ENCODE peak calls at places on chromosomes 11 and 22, in five cellular contexts. One of them, this sample, is unnamed. For H3K4me1, the result is how much of the 10 kb centered on the place peaks cover.

GRCh38 chr11:105588001-105588400 is 21.9 kb upstream of the GRIA4 start:
- DNase-seq in GM23248: peak
- DNase-seq in mammary epithelial cell: peak
- DNase-seq in IMR-90: peak
- DNase-seq in mesenchymal stem cell: peak
- DNase-seq in this sample: no peak

GRCh38 chr22:25403752-25404471 is 160.6 kb upstream of the GRK3 start:
- DNase-seq in GM23248: peak
- DNase-seq in mammary epithelial cell: peak
- DNase-seq in IMR-90: peak
- DNase-seq in mesenchymal stem cell: peak
- DNase-seq in this sample: peak

GRCh38 chr11:110991621-110992355 is 253.7 kb upstream of the POU2AF2 start:
- DNase-seq in GM23248: peak
- DNase-seq in mammary epithelial cell: no peak
- DNase-seq in IMR-90: no peak
- DNase-seq in mesenchymal stem cell: peak
- DNase-seq in this sample: no peak

GRCh38 chr11:2088746-2089535 is 50.2 kb downstream of the IGF2 start:
- DNase-seq in GM23248: no peak
- DNase-seq in mammary epithelial cell: no peak
- DNase-seq in IMR-90: no peak
- DNase-seq in mesenchymal stem cell: no peak
- DNase-seq in this sample: no peak

GRCh38 chr11:10302744-10303557 is 1.9 kb upstream of the ADM start:
- DNase-seq in GM23248: peak
- DNase-seq in mammary epithelial cell: peak
- DNase-seq in IMR-90: peak
- DNase-seq in mesenchymal stem cell: peak
- DNase-seq in this sample: peak

GRCh38 chr11:31361743-31362142 is 7.8 kb downstream of the DCDC1 start:
- DNase-seq in GM23248: no peak
- DNase-seq in mammary epithelial cell: no peak
- DNase-seq in IMR-90: no peak
- DNase-seq in mesenchymal stem cell: no peak
- DNase-seq in this sample: no peak

GRCh38 chr11:119374632-119375394 is 6.7 kb downstream of the USP2 start:
- DNase-seq in GM23248: peak
- DNase-seq in mammary epithelial cell: no peak
- DNase-seq in IMR-90: no peak
- DNase-seq in mesenchymal stem cell: no peak
- DNase-seq in this sample: no peak

GRCh38 chr11:76835928-76836612 is 24.6 kb upstream of the ACER3 start:
- DNase-seq in GM23248: peak
- DNase-seq in mammary epithelial cell: no peak
- DNase-seq in IMR-90: peak
- DNase-seq in mesenchymal stem cell: peak
- DNase-seq in this sample: no peak

GRCh38 chr11:70547386-70547785 is 149.1 kb downstream of the CTTN start:
- DNase-seq in GM23248: no peak
- DNase-seq in mammary epithelial cell: no peak
- DNase-seq in IMR-90: no peak
- DNase-seq in mesenchymal stem cell: no peak
- DNase-seq in this sample: no peak

GRCh38 chr22:39309881-39310714 is 9.3 kb downstream of the RPL3 start:
- DNase-seq in GM23248: peak
- DNase-seq in mammary epithelial cell: peak
- DNase-seq in IMR-90: peak
- DNase-seq in mesenchymal stem cell: peak
- DNase-seq in this sample: no peak

GRCh38 chr11:40129276-40129675 is 1330.2 kb downstream of the LRRC4C start:
- DNase-seq in GM23248: peak
- DNase-seq in mammary epithelial cell: no peak
- DNase-seq in IMR-90: no peak
- DNase-seq in mesenchymal stem cell: peak
- DNase-seq in this sample: peak

GRCh38 chr11:15258433-15259350 is 144.0 kb downstream of the INSC start:
- DNase-seq in GM23248: peak
- DNase-seq in mammary epithelial cell: peak
- DNase-seq in IMR-90: peak
- DNase-seq in mesenchymal stem cell: peak
- DNase-seq in this sample: peak

GRCh38 chr11:18313985-18314763 is 7.8 kb downstream of the HPS5 start:
- DNase-seq in GM23248: peak
- DNase-seq in mammary epithelial cell: peak
- DNase-seq in IMR-90: peak
- DNase-seq in mesenchymal stem cell: peak
- DNase-seq in this sample: no peak

GRCh38 chr11:134464196-134464595 is 52.2 kb upstream of the B3GAT1 start:
- DNase-seq in GM23248: no peak
- DNase-seq in mammary epithelial cell: no peak
- DNase-seq in IMR-90: no peak
- DNase-seq in mesenchymal stem cell: no peak
- DNase-seq in this sample: peak

GRCh38 chr11:11620251-11620965 is 1.4 kb downstream of the GALNT18 start:
- DNase-seq in GM23248: peak
- DNase-seq in mammary epithelial cell: peak
- DNase-seq in IMR-90: peak
- DNase-seq in mesenchymal stem cell: peak
- DNase-seq in this sample: peak

GRCh38 chr11:47010192-47010591 is 73.6 kb downstream of the CSTPP1 start:
- DNase-seq in GM23248: peak
- DNase-seq in mammary epithelial cell: no peak
- DNase-seq in IMR-90: peak
- DNase-seq in mesenchymal stem cell: peak
- DNase-seq in this sample: peak

GRCh38 chr11:24453129-24453723 is 43.6 kb upstream of the LUZP2 start:
- DNase-seq in GM23248: no peak
- DNase-seq in mammary epithelial cell: no peak
- DNase-seq in IMR-90: peak
- DNase-seq in mesenchymal stem cell: no peak
- DNase-seq in this sample: no peak

GRCh38 chr11:129814244-129814992 is 1.2 kb upstream of the TMEM45B start:
- DNase-seq in GM23248: no peak
- DNase-seq in mammary epithelial cell: no peak
- DNase-seq in IMR-90: no peak
- DNase-seq in mesenchymal stem cell: no peak
- DNase-seq in this sample: peak

GRCh38 chr11:26766996-26767395 is 45.1 kb upstream of the SLC5A12 start:
- DNase-seq in GM23248: peak
- DNase-seq in mammary epithelial cell: no peak
- DNase-seq in IMR-90: no peak
- DNase-seq in mesenchymal stem cell: peak
- DNase-seq in this sample: no peak

GRCh38 chr11:115941481-115941993 is 437.3 kb upstream of the CADM1 start:
- DNase-seq in GM23248: no peak
- DNase-seq in mammary epithelial cell: peak
- DNase-seq in IMR-90: peak
- DNase-seq in mesenchymal stem cell: peak
- DNase-seq in this sample: no peak

GRCh38 chr22:38704568-38705234 is 1.0 kb upstream of the GTPBP1 start:
- DNase-seq in GM23248: peak
- DNase-seq in mammary epithelial cell: peak
- DNase-seq in IMR-90: no peak
- DNase-seq in mesenchymal stem cell: no peak
- DNase-seq in this sample: peak

GRCh38 chr11:41283196-41283930 is 176.1 kb downstream of the LRRC4C start:
- DNase-seq in GM23248: no peak
- DNase-seq in mammary epithelial cell: no peak
- DNase-seq in IMR-90: no peak
- DNase-seq in mesenchymal stem cell: no peak
- DNase-seq in this sample: no peak

GRCh38 chr11:14974021-14974698 is 2.0 kb upstream of the CALCA start:
- DNase-seq in GM23248: no peak
- DNase-seq in mammary epithelial cell: no peak
- DNase-seq in IMR-90: no peak
- DNase-seq in mesenchymal stem cell: peak
- DNase-seq in this sample: peak

GRCh38 chr22:35477911-35478582 is 62.6 kb upstream of the RASD2 start:
- DNase-seq in GM23248: peak
- DNase-seq in mammary epithelial cell: no peak
- DNase-seq in IMR-90: peak
- DNase-seq in mesenchymal stem cell: peak
- DNase-seq in this sample: no peak

GRCh38 chr22:36425977-36426523 is 38.3 kb upstream of the MYH9 start:
- DNase-seq in GM23248: no peak
- DNase-seq in mammary epithelial cell: no peak
- DNase-seq in IMR-90: peak
- DNase-seq in mesenchymal stem cell: peak
- DNase-seq in this sample: peak

GRCh38 chr22:27804683-27805297 is 3.2 kb upstream of the MN1 start:
- DNase-seq in GM23248: peak
- DNase-seq in mammary epithelial cell: peak
- DNase-seq in IMR-90: peak
- DNase-seq in mesenchymal stem cell: peak
- DNase-seq in this sample: peak

GRCh38 chr11:75583710-75584658 is 21.9 kb downstream of the SERPINH1 start:
- DNase-seq in GM23248: peak
- DNase-seq in mammary epithelial cell: no peak
- DNase-seq in IMR-90: peak
- DNase-seq in mesenchymal stem cell: peak
- DNase-seq in this sample: peak

GRCh38 chr22:32752868-32753520 is 48.5 kb upstream of the TIMP3 start:
- DNase-seq in GM23248: no peak
- DNase-seq in mammary epithelial cell: no peak
- DNase-seq in IMR-90: peak
- DNase-seq in mesenchymal stem cell: peak
- DNase-seq in this sample: no peak
- H3K27ac ChIP-seq in GM23248: no peak
- H3K27ac ChIP-seq in mammary epithelial cell: no peak
- H3K27ac ChIP-seq in IMR-90: peak
- H3K27ac ChIP-seq in mesenchymal stem cell: no peak
- H3K27ac ChIP-seq in this sample: no peak

GRCh38 chr11:335779-336665 is 15.4 kb upstream of the IFITM3 start:
- DNase-seq in GM23248: no peak
- DNase-seq in mammary epithelial cell: no peak
- DNase-seq in IMR-90: no peak
- DNase-seq in mesenchymal stem cell: peak
- DNase-seq in this sample: peak
- H3K4me1 ChIP-seq in GM23248: under half
- H3K4me1 ChIP-seq in mammary epithelial cell: under half
- H3K4me1 ChIP-seq in IMR-90: under half
- H3K4me1 ChIP-seq in mesenchymal stem cell: under half
- H3K4me1 ChIP-seq in this sample: under half

GRCh38 chr11:67269401-67270255 is 3.4 kb downstream of the GRK2 start:
- DNase-seq in GM23248: no peak
- DNase-seq in mammary epithelial cell: no peak
- DNase-seq in IMR-90: no peak
- DNase-seq in mesenchymal stem cell: no peak
- DNase-seq in this sample: no peak
- H3K9ac ChIP-seq in GM23248: peak
- H3K9ac ChIP-seq in mammary epithelial cell: no peak
- H3K9ac ChIP-seq in IMR-90: peak
- H3K9ac ChIP-seq in mesenchymal stem cell: peak
- H3K9ac ChIP-seq in this sample: no peak

GRCh38 chr11:107848345-107848744 is 10.2 kb downstream of the SLC35F2 start:
- DNase-seq in GM23248: no peak
- DNase-seq in mammary epithelial cell: no peak
- DNase-seq in IMR-90: no peak
- DNase-seq in mesenchymal stem cell: no peak
- DNase-seq in this sample: peak
- H3K27ac ChIP-seq in GM23248: no peak
- H3K27ac ChIP-seq in mammary epithelial cell: no peak
- H3K27ac ChIP-seq in IMR-90: no peak
- H3K27ac ChIP-seq in mesenchymal stem cell: no peak
- H3K27ac ChIP-seq in this sample: no peak

DNA sequence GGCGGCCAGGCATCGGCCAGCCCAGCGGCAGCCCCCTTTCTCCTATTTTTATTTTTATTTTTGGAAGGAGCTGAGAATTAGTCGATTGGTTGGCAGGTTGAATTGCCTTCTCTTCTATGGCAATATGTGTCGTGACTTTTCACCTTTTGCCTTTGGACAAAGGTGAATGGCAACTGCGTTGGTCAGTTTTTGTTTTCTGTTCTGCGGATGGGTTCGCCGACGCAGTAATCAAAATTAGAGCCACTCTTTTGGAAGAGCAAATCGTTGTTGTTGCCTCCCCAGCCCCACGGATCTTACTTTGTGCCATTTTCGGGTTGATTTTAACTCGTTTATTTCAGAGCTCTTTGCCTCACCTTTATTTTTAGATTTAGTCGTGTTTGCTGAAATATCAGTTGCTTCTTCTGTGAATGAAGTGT is 1.5 kb downstream of the CECR2 start:
- DNase-seq in GM23248: no peak
- DNase-seq in mammary epithelial cell: no peak
- DNase-seq in IMR-90: no peak
- DNase-seq in mesenchymal stem cell: no peak
- DNase-seq in this sample: no peak
- H3K4me1 ChIP-seq in GM23248: under half
- H3K4me1 ChIP-seq in mammary epithelial cell: under half
- H3K4me1 ChIP-seq in IMR-90: under half
- H3K4me1 ChIP-seq in mesenchymal stem cell: under half
- H3K4me1 ChIP-seq in this sample: half or more

GRCh38 chr22:49867303-49868250 is 13.9 kb downstream of the ZBED4 start:
- DNase-seq in GM23248: no peak
- DNase-seq in mammary epithelial cell: no peak
- DNase-seq in IMR-90: no peak
- DNase-seq in mesenchymal stem cell: no peak
- DNase-seq in this sample: no peak
- H3K9ac ChIP-seq in GM23248: no peak
- H3K9ac ChIP-seq in mammary epithelial cell: no peak
- H3K9ac ChIP-seq in IMR-90: no peak
- H3K9ac ChIP-seq in mesenchymal stem cell: no peak
- H3K9ac ChIP-seq in this sample: no peak